ENCODE peak calls at places on chromosomes 4 and X, in nine cellular contexts. A is GDM1; L is NCI-H446 treated with DMSO at 0.1 percent for 48 hours; T is ovary; S is NCI-H2081; Z is neural crest cell; G is NCI-H82; J is CD8-positive, alpha-beta memory T cell; C is fibroblast of pulmonary artery. D is an unnamed sample.

GRCh38 chr4:150367326-150367725 is 214.6 kb upstream of the MAB21L2 start:
- DNase-seq in A (no peak), L (no peak), T (no peak), S (no peak), Z (no peak), G (no peak), J (no peak), C (no peak), D (no peak)

GRCh38 chrX:43633757-43634156 is 22.3 kb upstream of the MAOA start:
- DNase-seq in A (no peak), L (no peak), T (no peak), S (no peak), Z (no peak), G (no peak), J (no peak), C (no peak), D (no peak)

GRCh38 chrX:70176938-70177533 is at the start of gene DGAT2L6:
- DNase-seq in A (no peak), L (no peak), T (no peak), S (no peak), Z (no peak), G (peak), J (no peak), C (no peak), D (no peak)

GRCh38 chrX:41734530-41734929 is 10.5 kb downstream of the GPR82 start:
- DNase-seq in A (no peak), L (no peak), T (no peak), S (peak), Z (no peak), G (peak), J (peak), C (peak), D (no peak)

GRCh38 chrX:132187451-132187850 is 31.8 kb downstream of the RAP2C start:
- DNase-seq in A (no peak), L (no peak), T (no peak), S (no peak), Z (no peak), G (no peak), J (no peak), C (no peak), D (no peak)

GRCh38 chr4:10084651-10085320 is 31.8 kb downstream of the WDR1 start:
- DNase-seq in A (no peak), L (no peak), T (peak), S (no peak), Z (no peak), G (no peak), J (no peak), C (no peak), D (peak)

GRCh38 chr4:143185253-143186107 is 763 bp downstream of the USP38 start:
- DNase-seq in A (no peak), L (no peak), T (peak), S (no peak), Z (peak), G (peak), J (no peak), C (peak), D (no peak)

GRCh38 chr4:143420227-143420626 is 83.6 kb downstream of the GAB1 start:
- DNase-seq in A (no peak), L (no peak), T (no peak), S (no peak), Z (no peak), G (no peak), J (no peak), C (no peak), D (no peak)

GRCh38 chrX:44908198-44908597 is 35.2 kb downstream of the KDM6A start:
- DNase-seq in A (no peak), L (no peak), T (no peak), S (no peak), Z (no peak), G (no peak), J (no peak), C (peak), D (no peak)

GRCh38 chrX:136712631-136713030 is 64.7 kb downstream of the CD40LG start:
- DNase-seq in A (no peak), L (no peak), T (no peak), S (no peak), Z (no peak), G (no peak), J (no peak), C (no peak), D (no peak)

GRCh38 chr4:5098176-5098575 is 46.9 kb downstream of the STK32B start:
- DNase-seq in A (no peak), L (no peak), T (no peak), S (no peak), Z (no peak), G (no peak), J (no peak), C (no peak), D (no peak)

GRCh38 chrX:15343075-15343476 is 7.8 kb upstream of the PIGA start:
- DNase-seq in A (no peak), L (no peak), T (no peak), S (no peak), Z (no peak), G (no peak), J (no peak), C (peak), D (no peak)

GRCh38 chrX:77979870-77980269 is 10.4 kb upstream of the PGAM4 start:
- DNase-seq in A (no peak), L (no peak), T (no peak), S (no peak), Z (no peak), G (peak), J (no peak), C (no peak), D (no peak)

GRCh38 chrX:7147431-7147977 is at the start of gene STS:
- DNase-seq in A (peak), L (no peak), T (peak), S (peak), Z (peak), G (peak), J (no peak), C (peak), D (peak)

GRCh38 chr4:112038861-112039260 is 106.4 kb upstream of the FAM241A start:
- DNase-seq in A (no peak), L (no peak), T (no peak), S (no peak), Z (no peak), G (no peak), J (no peak), C (peak), D (no peak)

GRCh38 chrX:15334561-15334960 is 762 bp downstream of the PIGA start:
- DNase-seq in A (no peak), L (no peak), T (no peak), S (no peak), Z (no peak), G (no peak), J (peak), C (peak), D (peak)